ENCODE peak calls at places on chromosome 11, in six cellular contexts. One of them, this sample, is unnamed.

GRCh38 chr11:92387882-92388281 is 163.3 kb downstream of the FAT3 start:
- DNase-seq in A549: no peak
- DNase-seq in fibroblast of mammary gland: no peak
- DNase-seq in AG04450: no peak
- DNase-seq in endothelial cell: no peak
- DNase-seq in lower lobe of right lung: no peak
- DNase-seq in this sample: no peak

GRCh38 chr11:46489668-46490560 is 98.3 kb upstream of the CHRM4 start:
- DNase-seq in lower lobe of right lung: no peak
- DNase-seq in AG04450: peak
- DNase-seq in endothelial cell: peak
- DNase-seq in fibroblast of mammary gland: peak
- DNase-seq in A549: peak
- DNase-seq in this sample: peak

GRCh38 chr11:37948258-37948657 is 1350.2 kb upstream of the RAG2 start:
- DNase-seq in fibroblast of mammary gland: no peak
- DNase-seq in AG04450: no peak
- DNase-seq in endothelial cell: no peak
- DNase-seq in A549: no peak
- DNase-seq in lower lobe of right lung: no peak
- DNase-seq in this sample: no peak

GRCh38 chr11:121929581-121929980 is 186.4 kb downstream of the BLID start:
- DNase-seq in fibroblast of mammary gland: peak
- DNase-seq in A549: no peak
- DNase-seq in endothelial cell: no peak
- DNase-seq in AG04450: no peak
- DNase-seq in lower lobe of right lung: no peak
- DNase-seq in this sample: no peak

GRCh38 chr11:60993611-60994010 is 22.1 kb downstream of the CD6 start:
- DNase-seq in fibroblast of mammary gland: no peak
- DNase-seq in endothelial cell: no peak
- DNase-seq in AG04450: no peak
- DNase-seq in A549: no peak
- DNase-seq in lower lobe of right lung: no peak
- DNase-seq in this sample: no peak

GRCh38 chr11:94924074-94925031 is 49.0 kb downstream of the CWC15 start:
- DNase-seq in endothelial cell: no peak
- DNase-seq in fibroblast of mammary gland: no peak
- DNase-seq in A549: no peak
- DNase-seq in lower lobe of right lung: no peak
- DNase-seq in AG04450: no peak
- DNase-seq in this sample: no peak

GRCh38 chr11:100876826-100877545 is 189.9 kb downstream of the ARHGAP42 start:
- DNase-seq in endothelial cell: no peak
- DNase-seq in lower lobe of right lung: no peak
- DNase-seq in AG04450: peak
- DNase-seq in A549: no peak
- DNase-seq in fibroblast of mammary gland: peak
- DNase-seq in this sample: peak

GRCh38 chr11:73372371-73372993 is 3.7 kb upstream of the RELT start:
- DNase-seq in fibroblast of mammary gland: no peak
- DNase-seq in lower lobe of right lung: no peak
- DNase-seq in AG04450: no peak
- DNase-seq in A549: peak
- DNase-seq in endothelial cell: peak
- DNase-seq in this sample: no peak

GRCh38 chr11:703515-703914 is 2.5 kb upstream of the EPS8L2 start:
- DNase-seq in A549: no peak
- DNase-seq in AG04450: no peak
- DNase-seq in lower lobe of right lung: no peak
- DNase-seq in fibroblast of mammary gland: no peak
- DNase-seq in endothelial cell: no peak
- DNase-seq in this sample: no peak

GRCh38 chr11:21888814-21889213 is 304.1 kb upstream of the ANO5 start:
- DNase-seq in fibroblast of mammary gland: peak
- DNase-seq in lower lobe of right lung: no peak
- DNase-seq in endothelial cell: no peak
- DNase-seq in AG04450: no peak
- DNase-seq in A549: peak
- DNase-seq in this sample: no peak

GRCh38 chr11:62918531-62918930 is 2.6 kb downstream of the CHRM1 start:
- DNase-seq in fibroblast of mammary gland: no peak
- DNase-seq in endothelial cell: no peak
- DNase-seq in lower lobe of right lung: peak
- DNase-seq in AG04450: no peak
- DNase-seq in A549: no peak
- DNase-seq in this sample: no peak

GRCh38 chr11:115256326-115257197 is 247.7 kb downstream of the CADM1 start:
- DNase-seq in endothelial cell: peak
- DNase-seq in AG04450: no peak
- DNase-seq in fibroblast of mammary gland: no peak
- DNase-seq in A549: no peak
- DNase-seq in lower lobe of right lung: no peak
- DNase-seq in this sample: peak

GRCh38 chr11:130278151-130278550 is 36.6 kb downstream of the ZBTB44 start:
- DNase-seq in A549: no peak
- DNase-seq in fibroblast of mammary gland: no peak
- DNase-seq in lower lobe of right lung: no peak
- DNase-seq in endothelial cell: no peak
- DNase-seq in AG04450: no peak
- DNase-seq in this sample: no peak

DNA sequence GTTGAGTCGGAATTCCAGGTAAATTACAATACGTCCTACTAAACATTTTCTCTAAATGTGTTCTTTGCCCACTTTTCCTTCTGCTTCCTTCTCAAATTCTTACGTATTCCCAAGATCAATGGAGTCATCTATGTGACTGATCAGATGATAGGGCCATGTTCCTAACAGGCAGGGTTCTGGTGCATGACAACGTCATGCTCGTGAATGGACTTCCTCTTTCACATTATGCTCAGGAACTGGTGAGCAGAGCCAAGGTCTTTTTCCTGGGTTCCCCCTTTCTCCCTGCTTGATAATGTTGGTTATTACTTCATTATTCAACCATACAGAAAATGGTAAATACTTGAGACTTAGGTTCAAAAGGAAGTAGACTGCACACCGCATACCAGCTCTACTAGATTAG is 789.4 kb downstream of the OPCML start:
- DNase-seq in lower lobe of right lung: no peak
- DNase-seq in AG04450: no peak
- DNase-seq in endothelial cell: no peak
- DNase-seq in fibroblast of mammary gland: no peak
- DNase-seq in A549: no peak
- DNase-seq in this sample: no peak
- TF ChIP-seq CTCF in lower lobe of right lung: no peak
- TF ChIP-seq CTCF in AG04450: no peak
- TF ChIP-seq CTCF in endothelial cell: no peak
- TF ChIP-seq CTCF in fibroblast of mammary gland: no peak
- TF ChIP-seq CTCF in A549: no peak
- TF ChIP-seq CTCF in this sample: no peak

GRCh38 chr11:65743928-65744698 is 23.5 kb upstream of the RNASEH2C start:
- DNase-seq in fibroblast of mammary gland: peak
- DNase-seq in lower lobe of right lung: no peak
- DNase-seq in endothelial cell: peak
- DNase-seq in A549: peak
- DNase-seq in AG04450: no peak
- DNase-seq in this sample: no peak
- TF ChIP-seq CTCF in fibroblast of mammary gland: peak
- TF ChIP-seq CTCF in lower lobe of right lung: no peak
- TF ChIP-seq CTCF in endothelial cell: no peak
- TF ChIP-seq CTCF in A549: peak
- TF ChIP-seq CTCF in AG04450: peak
- TF ChIP-seq CTCF in this sample: no peak

GRCh38 chr11:56751480-56751879 is 3.0 kb upstream of the OR9G4 start:
- DNase-seq in AG04450: no peak
- DNase-seq in lower lobe of right lung: no peak
- DNase-seq in A549: no peak
- DNase-seq in fibroblast of mammary gland: no peak
- DNase-seq in endothelial cell: no peak
- DNase-seq in this sample: no peak

GRCh38 chr11:56748597-56748996 is at the start of gene OR9G4:
- DNase-seq in endothelial cell: no peak
- DNase-seq in A549: no peak
- DNase-seq in AG04450: no peak
- DNase-seq in fibroblast of mammary gland: no peak
- DNase-seq in lower lobe of right lung: no peak
- DNase-seq in this sample: no peak

DNA sequence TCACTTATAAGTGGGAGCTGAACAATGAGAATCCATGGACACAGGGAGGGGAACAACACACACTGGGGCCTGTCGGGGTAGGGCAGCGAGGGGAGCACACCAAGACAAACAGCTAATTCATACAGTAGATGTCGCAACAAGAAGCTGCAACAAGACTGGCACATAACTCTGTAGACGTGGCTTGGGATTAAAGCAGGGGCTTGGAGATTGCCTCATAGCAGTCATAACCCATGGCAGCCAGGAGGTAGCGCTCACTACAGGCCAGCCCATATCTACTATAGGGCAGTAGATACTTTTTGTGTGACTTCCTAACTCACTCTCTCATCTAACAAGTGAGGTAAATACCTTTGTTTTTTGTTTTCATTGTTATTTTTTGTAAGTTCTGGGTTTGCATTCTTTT is 1.7 kb upstream of the OR9G4 start:
- DNase-seq in AG04450: no peak
- DNase-seq in A549: no peak
- DNase-seq in endothelial cell: no peak
- DNase-seq in fibroblast of mammary gland: no peak
- DNase-seq in lower lobe of right lung: no peak
- DNase-seq in this sample: no peak
- TF ChIP-seq CTCF in AG04450: no peak
- TF ChIP-seq CTCF in A549: no peak
- TF ChIP-seq CTCF in endothelial cell: no peak
- TF ChIP-seq CTCF in fibroblast of mammary gland: no peak
- TF ChIP-seq CTCF in lower lobe of right lung: no peak
- TF ChIP-seq CTCF in this sample: no peak

GRCh38 chr11:123110397-123110796 is 48.5 kb upstream of the HSPA8 start:
- DNase-seq in lower lobe of right lung: no peak
- DNase-seq in fibroblast of mammary gland: no peak
- DNase-seq in endothelial cell: no peak
- DNase-seq in AG04450: no peak
- DNase-seq in A549: no peak
- DNase-seq in this sample: no peak
- TF ChIP-seq CTCF in lower lobe of right lung: no peak
- TF ChIP-seq CTCF in fibroblast of mammary gland: no peak
- TF ChIP-seq CTCF in endothelial cell: no peak
- TF ChIP-seq CTCF in AG04450: no peak
- TF ChIP-seq CTCF in A549: no peak
- TF ChIP-seq CTCF in this sample: no peak

This sample was measured in GM20000.